ENCODE peak calls at places on chromosomes 4 and X, in eight cellular contexts. One of them, this sample, is unnamed.

GRCh38 chr4:101039367-101039766 is 308.0 kb downstream of the PPP3CA start:
- DNase-seq in Right ventricle myocardium superior: no peak
- DNase-seq in osteocyte: no peak
- DNase-seq in fibroblast of gingiva: no peak
- DNase-seq in NAMALWA: no peak
- DNase-seq in mesenchymal stem cell: no peak
- DNase-seq in endodermal cell: no peak
- DNase-seq in stomach: no peak
- DNase-seq in this sample: peak

GRCh38 chrX:3167771-3168170 is 126.5 kb downstream of the ARSF start:
- DNase-seq in Right ventricle myocardium superior: no peak
- DNase-seq in osteocyte: no peak
- DNase-seq in fibroblast of gingiva: no peak
- DNase-seq in NAMALWA: no peak
- DNase-seq in mesenchymal stem cell: no peak
- DNase-seq in endodermal cell: no peak
- DNase-seq in stomach: no peak
- DNase-seq in this sample: no peak

GRCh38 chrX:34300871-34301270 is 168.8 kb upstream of the FAM47A start:
- DNase-seq in Right ventricle myocardium superior: no peak
- DNase-seq in osteocyte: no peak
- DNase-seq in fibroblast of gingiva: peak
- DNase-seq in NAMALWA: peak
- DNase-seq in mesenchymal stem cell: peak
- DNase-seq in endodermal cell: peak
- DNase-seq in stomach: no peak
- DNase-seq in this sample: no peak

GRCh38 chr4:21117771-21118170 is 417.5 kb downstream of the PACRGL start:
- DNase-seq in Right ventricle myocardium superior: no peak
- DNase-seq in osteocyte: no peak
- DNase-seq in fibroblast of gingiva: no peak
- DNase-seq in NAMALWA: no peak
- DNase-seq in mesenchymal stem cell: no peak
- DNase-seq in endodermal cell: no peak
- DNase-seq in stomach: no peak
- DNase-seq in this sample: no peak

GRCh38 chrX:25034889-25035288 is 19.1 kb upstream of the ARX start:
- DNase-seq in Right ventricle myocardium superior: no peak
- DNase-seq in osteocyte: no peak
- DNase-seq in fibroblast of gingiva: peak
- DNase-seq in NAMALWA: no peak
- DNase-seq in mesenchymal stem cell: no peak
- DNase-seq in endodermal cell: peak
- DNase-seq in stomach: no peak
- DNase-seq in this sample: no peak

GRCh38 chr4:166143227-166143626 is 270.2 kb downstream of the TLL1 start:
- DNase-seq in Right ventricle myocardium superior: no peak
- DNase-seq in osteocyte: no peak
- DNase-seq in fibroblast of gingiva: peak
- DNase-seq in NAMALWA: peak
- DNase-seq in mesenchymal stem cell: no peak
- DNase-seq in endodermal cell: no peak
- DNase-seq in stomach: no peak
- DNase-seq in this sample: no peak

GRCh38 chr4:65645185-65645584 is 25.1 kb downstream of the EPHA5 start:
- DNase-seq in Right ventricle myocardium superior: no peak
- DNase-seq in osteocyte: no peak
- DNase-seq in fibroblast of gingiva: no peak
- DNase-seq in NAMALWA: no peak
- DNase-seq in mesenchymal stem cell: no peak
- DNase-seq in endodermal cell: no peak
- DNase-seq in stomach: no peak
- DNase-seq in this sample: no peak

GRCh38 chr4:94766856-94767255 is 9.1 kb downstream of the BMPR1B start:
- DNase-seq in Right ventricle myocardium superior: no peak
- DNase-seq in osteocyte: no peak
- DNase-seq in fibroblast of gingiva: no peak
- DNase-seq in NAMALWA: no peak
- DNase-seq in mesenchymal stem cell: peak
- DNase-seq in endodermal cell: no peak
- DNase-seq in stomach: no peak
- DNase-seq in this sample: no peak

GRCh38 chrX:44828008-44828605 is 15.7 kb upstream of the DUSP21 start:
- DNase-seq in Right ventricle myocardium superior: no peak
- DNase-seq in osteocyte: no peak
- DNase-seq in fibroblast of gingiva: peak
- DNase-seq in NAMALWA: no peak
- DNase-seq in mesenchymal stem cell: peak
- DNase-seq in endodermal cell: no peak
- DNase-seq in stomach: no peak
- DNase-seq in this sample: no peak

GRCh38 chr4:150974251-150974640 is 40.8 kb downstream of the LRBA start:
- DNase-seq in Right ventricle myocardium superior: no peak
- DNase-seq in osteocyte: no peak
- DNase-seq in fibroblast of gingiva: no peak
- DNase-seq in NAMALWA: no peak
- DNase-seq in mesenchymal stem cell: no peak
- DNase-seq in endodermal cell: no peak
- DNase-seq in stomach: no peak
- DNase-seq in this sample: no peak

GRCh38 chr4:660401-660800 is 13.7 kb downstream of the ATP5ME start:
- DNase-seq in Right ventricle myocardium superior: no peak
- DNase-seq in osteocyte: no peak
- DNase-seq in fibroblast of gingiva: no peak
- DNase-seq in NAMALWA: no peak
- DNase-seq in mesenchymal stem cell: no peak
- DNase-seq in endodermal cell: no peak
- DNase-seq in stomach: no peak
- DNase-seq in this sample: no peak

GRCh38 chrX:104742345-104742744 is 176.3 kb downstream of the IL1RAPL2 start:
- DNase-seq in Right ventricle myocardium superior: no peak
- DNase-seq in osteocyte: no peak
- DNase-seq in fibroblast of gingiva: no peak
- DNase-seq in NAMALWA: no peak
- DNase-seq in mesenchymal stem cell: peak
- DNase-seq in endodermal cell: no peak
- DNase-seq in stomach: no peak
- DNase-seq in this sample: no peak

This sample was measured in T-helper 22 cell.